ENCODE peak calls at places on chromosome 21, in four cellular contexts. B, Z, A and U are unnamed samples. For H3K4me1, the result is how much of the 10 kb centered on the place peaks cover.

GRCh38 chr21:41659791-41660560 is 106.9 kb downstream of the RIPK4 start:
- DNase-seq in A (peak), B (no peak), Z (no peak), U (peak)

GRCh38 chr21:44890961-44891541 is 17.6 kb upstream of the PTTG1IP start:
- DNase-seq in Z (peak), A (peak), B (no peak), U (no peak)

GRCh38 chr21:41662761-41663160 is 104.1 kb downstream of the RIPK4 start:
- DNase-seq in Z (no peak), B (no peak), A (no peak), U (peak)

GRCh38 chr21:42025392-42026071 is 15.4 kb upstream of the ZBTB21 start:
- DNase-seq in Z (no peak), B (no peak), A (no peak), U (no peak)

GRCh38 chr21:36704281-36704957 is 5.5 kb downstream of the SIM2 start:
- DNase-seq in A (no peak), B (no peak), Z (peak), U (no peak)

GRCh38 chr21:14251336-14251735 is 35.4 kb downstream of the RBM11 start:
- DNase-seq in Z (no peak), B (no peak), A (no peak), U (no peak)

GRCh38 chr21:41616063-41616591 is 108.2 kb upstream of the TMPRSS2 start:
- DNase-seq in B (no peak), Z (no peak), A (peak), U (peak)

GRCh38 chr21:22145555-22145954 is 1147.3 kb downstream of the NCAM2 start:
- DNase-seq in Z (no peak), A (no peak), B (no peak), U (no peak)

GRCh38 chr21:45981641-45982255 is at the start of gene COL6A1:
- DNase-seq in B (peak), A (peak), Z (peak), U (peak)

GRCh38 chr21:40622531-40622930 is 224.4 kb downstream of the DSCAM start:
- DNase-seq in B (no peak), A (no peak), Z (no peak), U (no peak)

GRCh38 chr21:43733529-43734071 is 14.7 kb downstream of the PDXK start:
- DNase-seq in Z (no peak), A (no peak), B (no peak), U (no peak)

GRCh38 chr21:15204140-15204774 is 139.5 kb upstream of the NRIP1 start:
- DNase-seq in Z (no peak), A (no peak), B (no peak), U (no peak)

GRCh38 chr21:15289896-15290841 is 225.4 kb upstream of the NRIP1 start:
- DNase-seq in Z (peak), A (peak), B (peak), U (no peak)

GRCh38 chr21:31873696-31874599 is 1.1 kb downstream of the HUNK start:
- DNase-seq in Z (peak), B (peak), A (peak), U (no peak)

GRCh38 chr21:35291963-35292627 is 243.0 kb upstream of the RUNX1 start:
- DNase-seq in A (no peak), Z (no peak), B (no peak), U (no peak)
- H3K27ac ChIP-seq in A (no peak), Z (no peak), B (no peak), U (no peak)

GRCh38 chr21:27034796-27035195 is 67.9 kb upstream of the ADAMTS5 start:
- DNase-seq in B (no peak), A (no peak), Z (no peak), U (no peak)

GRCh38 chr21:27033467-27033866 is 66.6 kb upstream of the ADAMTS5 start:
- DNase-seq in B (no peak), A (no peak), Z (no peak), U (no peak)

GRCh38 chr21:27040738-27041137 is 73.8 kb upstream of the ADAMTS5 start:
- DNase-seq in Z (no peak), A (no peak), B (no peak), U (no peak)

GRCh38 chr21:27035791-27036190 is 68.9 kb upstream of the ADAMTS5 start:
- DNase-seq in Z (no peak), B (no peak), A (no peak), U (no peak)

DNA sequence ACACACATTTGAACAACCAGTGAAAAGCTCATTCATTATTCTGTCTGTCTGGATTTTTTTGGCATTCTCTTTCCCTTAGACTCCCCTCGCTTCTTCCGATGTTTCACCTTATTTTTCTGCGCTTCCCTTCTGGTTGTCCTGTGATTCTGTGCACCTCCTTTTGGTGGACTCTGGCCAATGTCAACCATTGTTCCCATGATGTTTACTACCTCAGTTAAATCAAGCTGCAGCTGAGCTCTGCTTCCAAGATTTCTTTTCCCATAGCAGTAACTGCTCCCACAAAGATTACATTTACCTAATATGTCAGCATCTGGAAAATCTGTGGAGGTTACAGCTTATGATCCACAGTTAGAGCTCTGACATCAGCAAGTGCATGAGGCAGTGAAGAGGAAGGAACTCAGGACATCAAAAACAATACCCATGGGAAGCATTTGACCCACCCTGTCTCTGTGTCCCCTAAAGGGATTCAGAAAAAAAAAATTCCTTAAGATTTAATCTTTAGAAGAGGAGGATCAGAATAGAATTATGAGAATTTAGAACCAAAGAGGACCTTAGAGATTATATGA is 69.9 kb upstream of the ADAMTS5 start:
- DNase-seq in Z (no peak), B (no peak), A (no peak), U (no peak)
- H3K4me1 ChIP-seq in Z (under half), B (under half), A (under half), U (under half)

DNA sequence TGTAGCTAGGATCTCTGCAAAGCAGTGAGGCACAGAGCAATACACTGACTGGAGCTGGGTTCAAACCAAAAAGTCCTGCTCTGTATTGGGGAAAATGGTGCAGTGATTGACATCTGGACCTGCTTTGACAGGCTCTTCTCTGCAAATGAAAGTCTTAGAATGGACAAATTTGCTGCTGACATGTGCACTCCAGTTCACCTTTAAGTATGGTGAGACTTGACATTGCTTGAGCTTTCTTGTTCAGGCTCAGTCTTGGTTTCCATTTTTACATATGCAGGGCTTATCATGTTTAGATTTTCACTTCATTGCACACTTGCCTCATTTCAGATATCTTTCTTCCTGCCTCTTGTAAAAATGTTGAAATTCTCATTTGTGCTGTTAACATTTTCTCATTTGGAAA is 1655.0 kb downstream of the MRPL39 start:
- DNase-seq in Z (no peak), A (no peak), B (no peak), U (no peak)
- TF ChIP-seq CTCF in Z (no peak), A (no peak), B (no peak), U (no peak)

GRCh38 chr21:35021546-35021945 is 27.6 kb downstream of the RUNX1 start:
- DNase-seq in Z (no peak), B (no peak), A (no peak), U (no peak)
- H3K27ac ChIP-seq in Z (no peak), B (no peak), A (no peak), U (no peak)